ENCODE peak calls at places on chromosomes 5 and 9, in five cellular contexts. P is stomach, U is spleen, W is erythroblast, Y is tibial nerve. K is an unnamed sample.

GRCh38 chr5:135873831-135874230 is 21.8 kb downstream of the IL9 start:
- DNase-seq in W (no peak), Y (no peak), P (no peak), U (no peak), K (no peak)

GRCh38 chr9:135971892-135972291 is 10.7 kb upstream of the UBAC1 start:
- DNase-seq in W (no peak), P (peak; percentile 81), U (no peak), Y (no peak), K (peak; percentile 43)

GRCh38 chr9:35611230-35611797 is 6.3 kb downstream of the TESK1 start:
- DNase-seq in P (peak; percentile 45), Y (peak; percentile 46), U (peak; percentile 79), W (peak; percentile 65), K (peak; percentile 73)

GRCh38 chr5:115100556-115100955 is 69.2 kb downstream of the TRIM36 start:
- DNase-seq in U (no peak), W (no peak), Y (peak; percentile 32), P (no peak), K (no peak)

GRCh38 chr5:124746252-124746915 is at the start of gene ZNF608:
- DNase-seq in U (no peak), W (peak; percentile 10), P (no peak), Y (peak; percentile 56), K (no peak)

GRCh38 chr9:7374966-7375650 is 424.5 kb downstream of the DMAC1 start:
- DNase-seq in Y (no peak), P (no peak), U (no peak), W (no peak), K (no peak)

GRCh38 chr5:179822444-179822990 is 1.8 kb downstream of the SQSTM1 start:
- DNase-seq in W (no peak), Y (no peak), U (peak; percentile 76), P (no peak), K (no peak)

GRCh38 chr5:111752426-111752965 is 4.5 kb downstream of the NREP start:
- DNase-seq in Y (no peak), U (no peak), W (no peak), P (no peak), K (no peak)

GRCh38 chr9:116686693-116687073 is 422 bp upstream of the TRIM32 start:
- DNase-seq in Y (no peak), W (no peak), P (no peak), U (no peak), K (no peak)

GRCh38 chr9:110443878-110444245 is 106.2 kb upstream of the TXNDC8 start:
- DNase-seq in P (no peak), Y (no peak), U (no peak), W (no peak), K (no peak)

GRCh38 chr5:103021310-103021709 is 98.6 kb downstream of the GIN1 start:
- DNase-seq in P (no peak), U (no peak), Y (no peak), W (no peak), K (peak; percentile 66)

GRCh38 chr5:118882666-118883065 is 105.7 kb downstream of the DTWD2 start:
- DNase-seq in P (no peak), U (no peak), W (no peak), Y (no peak), K (no peak)

GRCh38 chr5:107058239-107058638 is 612.5 kb downstream of the EFNA5 start:
- DNase-seq in U (no peak), P (no peak), Y (no peak), W (no peak), K (no peak)

GRCh38 chr9:19471737-19472648 is 63.2 kb downstream of the ACER2 start:
- DNase-seq in W (peak; percentile 58), Y (peak; percentile 25), U (peak; percentile 80), P (peak; percentile 61), K (peak; percentile 79)

GRCh38 chr9:106441283-106441682 is 421.7 kb upstream of the ZNF462 start:
- DNase-seq in Y (no peak), W (no peak), U (no peak), P (no peak), K (no peak)

GRCh38 chr9:36765077-36765390 is 192.3 kb downstream of the MELK start:
- DNase-seq in P (no peak), U (no peak), W (no peak), Y (no peak), K (no peak)

GRCh38 chr9:124280176-124280691 is 22.5 kb downstream of the NEK6 start:
- DNase-seq in U (no peak), P (no peak), W (no peak), Y (peak; percentile 65), K (no peak)

GRCh38 chr9:99092643-99093491 is 12.0 kb upstream of the TGFBR1 start:
- DNase-seq in P (no peak), W (peak; percentile 68), Y (no peak), U (no peak), K (no peak)

GRCh38 chr5:38809388-38810359 is 36.1 kb upstream of the OSMR start:
- DNase-seq in U (peak; percentile 82), W (peak; percentile 73), Y (peak; percentile 91), P (peak; percentile 85), K (peak; percentile 83)

GRCh38 chr9:122190597-122191381 is 31.1 kb downstream of the MORN5 start:
- DNase-seq in U (peak; percentile 42), Y (no peak), P (peak; percentile 55), W (no peak), K (no peak)

GRCh38 chr5:179375966-179376365 is 30.7 kb upstream of the ADAMTS2 start:
- DNase-seq in Y (no peak), P (no peak), U (no peak), W (no peak), K (no peak)

GRCh38 chr5:64074533-64074932 is 91.1 kb upstream of the RNF180 start:
- DNase-seq in U (no peak), W (peak; percentile 19), Y (no peak), P (no peak), K (peak; percentile 46)

GRCh38 chr9:132348676-132349075 is 6.1 kb downstream of the SETX start:
- DNase-seq in P (no peak), Y (no peak), U (no peak), W (no peak), K (no peak)

GRCh38 chr9:129221233-129221632 is 43.2 kb upstream of the IER5L start:
- DNase-seq in W (no peak), Y (no peak), P (no peak), U (no peak), K (peak; percentile 95)

GRCh38 chr9:137385061-137385655 is 37.8 kb downstream of the EXD3 start:
- DNase-seq in P (no peak), W (no peak), U (peak; percentile 40), Y (no peak), K (no peak)

GRCh38 chr5:11992518-11992917 is 88.3 kb upstream of the CTNND2 start:
- DNase-seq in U (no peak), W (no peak), P (no peak), Y (no peak), K (no peak)

GRCh38 chr5:110738812-110739651 is at the start of gene SLC25A46:
- DNase-seq in P (peak; percentile 88), U (peak; percentile 95), W (peak; percentile 92), Y (peak; percentile 84), K (peak; percentile 89)

GRCh38 chr9:124320062-124320973 is 62.6 kb downstream of the NEK6 start:
- DNase-seq in W (peak; percentile 71), Y (peak; percentile 82), U (peak; percentile 86), P (peak; percentile 72), K (peak; percentile 61)

GRCh38 chr5:74402553-74402952 is 238.0 kb downstream of the ENC1 start:
- DNase-seq in P (no peak), Y (no peak), U (no peak), W (no peak), K (no peak)

GRCh38 chr9:132200706-132201105 is 38.8 kb downstream of the NTNG2 start:
- DNase-seq in W (no peak), Y (no peak), P (no peak), U (no peak), K (no peak)

GRCh38 chr9:86792136-86792535 is 155.2 kb downstream of the GAS1 start:
- DNase-seq in U (no peak), P (no peak), W (no peak), Y (no peak), K (no peak)

GRCh38 chr9:136023401-136024225 is 62.4 kb upstream of the UBAC1 start:
- DNase-seq in W (no peak), P (no peak), U (peak; percentile 76), Y (peak; percentile 64), K (no peak)

GRCh38 chr5:156621719-156622118 is 228.4 kb upstream of the PPP1R2B start:
- DNase-seq in Y (no peak), U (no peak), W (no peak), P (no peak), K (no peak)

GRCh38 chr9:91694081-91694870 is 255.8 kb downstream of the ROR2 start:
- DNase-seq in W (no peak), Y (no peak), P (no peak), U (no peak), K (no peak)

GRCh38 chr5:72816297-72817075 is at the start of gene TNPO1:
- DNase-seq in P (peak; percentile 94), W (peak; percentile 91), Y (peak; percentile 88), U (peak; percentile 99), K (peak; percentile 91)
- TF ChIP-seq POLR2A in P (peak; percentile 82), W (peak; percentile 48), Y (peak; percentile 89), U (peak; percentile 94), K (peak; percentile 91)

GRCh38 chr9:133459476-133460404 is at the start of gene CACFD1:
- DNase-seq in Y (peak; percentile 94), P (peak; percentile 99), U (peak; percentile 99), W (peak; percentile 94), K (peak; percentile 93)
- TF ChIP-seq POLR2A in Y (no peak), P (peak; percentile 91), U (peak; percentile 35), W (no peak), K (peak; percentile 38)

DNA sequence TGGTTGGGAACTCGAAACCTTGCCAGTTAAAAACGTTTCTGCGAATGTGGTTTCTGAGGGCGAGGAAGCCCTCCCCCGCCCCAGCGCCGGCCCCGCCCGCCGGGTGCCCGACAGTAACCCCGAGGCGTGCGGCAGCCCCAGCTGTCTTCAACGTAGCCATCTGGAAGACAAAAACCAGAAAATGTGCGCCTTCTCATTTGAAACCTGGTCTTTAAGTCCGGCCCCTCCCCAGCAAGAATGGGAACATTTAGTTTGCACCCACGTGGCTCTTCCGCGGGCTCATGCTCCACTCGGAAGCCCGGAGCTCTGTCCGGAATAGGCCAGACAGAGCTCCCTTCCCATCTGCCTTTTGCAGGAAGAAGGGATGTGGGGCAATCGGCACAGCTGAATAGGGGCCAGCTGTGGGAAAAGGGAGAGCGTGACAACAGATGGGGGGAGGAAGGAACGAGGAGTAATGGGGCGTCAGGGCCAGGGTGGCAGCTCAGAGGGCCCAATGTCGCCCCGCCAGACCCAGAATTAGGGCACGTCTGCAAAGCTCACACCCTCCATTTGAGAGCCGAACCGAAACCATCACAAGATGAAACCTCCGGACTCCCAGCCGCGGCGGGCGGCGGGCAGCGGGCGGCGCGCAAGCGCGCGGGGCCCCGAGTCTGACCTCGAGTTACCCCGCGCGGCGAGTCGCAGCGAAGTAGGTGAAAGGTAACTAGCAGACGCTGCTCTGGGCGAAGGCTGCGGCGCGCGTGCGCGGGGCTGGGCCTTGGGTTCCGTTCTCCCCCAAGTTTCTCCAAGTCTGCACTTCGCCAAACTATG is 63.4 kb upstream of the ABCA1 start:
- DNase-seq in Y (peak; percentile 78), U (peak; percentile 98), W (peak; percentile 97), P (peak; percentile 94), K (peak; percentile 96)
- TF ChIP-seq POLR2A in Y (peak; percentile 16), U (no peak), W (peak; percentile 53), P (no peak), K (peak; percentile 27)

DNA sequence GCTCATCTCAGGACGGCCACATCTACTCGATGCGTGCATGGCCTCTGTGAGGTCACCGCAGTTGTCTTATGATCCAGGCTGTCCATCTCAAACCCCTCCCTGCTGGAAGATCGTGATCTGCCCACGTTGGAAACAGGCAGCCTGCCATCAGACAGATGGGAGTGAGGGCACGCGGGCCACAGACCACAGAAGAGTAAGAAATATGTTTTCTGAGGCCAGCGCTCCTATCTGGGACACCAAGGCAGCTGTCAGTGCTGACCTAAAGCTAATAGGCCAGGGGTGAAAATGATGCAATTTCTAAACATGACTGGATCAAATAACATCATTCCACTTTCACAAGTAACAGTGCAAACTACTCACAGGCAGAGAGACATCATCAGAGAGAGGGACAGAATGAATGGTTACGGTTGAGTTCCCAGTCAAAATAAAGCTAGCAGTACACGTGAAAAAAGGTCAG is 57.1 kb upstream of the CER1 start:
- DNase-seq in W (no peak), U (no peak), Y (no peak), P (no peak), K (no peak)
- TF ChIP-seq POLR2A in W (no peak), U (no peak), Y (no peak), P (no peak), K (no peak)